ENCODE peak calls at places on chromosomes 5 and 9, in nine cellular contexts. J, Q, F, C, G, V, B, P and H are unnamed samples.

GRCh38 chr5:151480859-151481258 is 33.5 kb downstream of the SLC36A1 start:
- DNase-seq in J (no peak), Q (no peak), F (peak; percentile 7), C (no peak), G (no peak), V (no peak), B (no peak), P (no peak), H (no peak)

GRCh38 chr9:706606-707451 is 134.7 kb upstream of the DMRT1 start:
- DNase-seq in J (no peak), Q (peak; percentile 64), F (no peak), C (peak; percentile 16), G (peak; percentile 41), V (peak; percentile 71), B (peak; percentile 69), P (peak; percentile 8), H (no peak)

GRCh38 chr5:35246928-35247644 is 16.8 kb upstream of the PRLR start:
- DNase-seq in J (no peak), Q (no peak), F (no peak), C (no peak), G (no peak), V (peak; percentile 64), B (peak; percentile 47), P (no peak), H (no peak)

GRCh38 chr9:3662671-3663070 is 136.9 kb upstream of the RFX3 start:
- DNase-seq in J (no peak), Q (no peak), F (no peak), C (no peak), G (no peak), V (no peak), B (no peak), P (no peak), H (no peak)

GRCh38 chr9:95455714-95456113 is 61.1 kb downstream of the PTCH1 start:
- DNase-seq in J (no peak), Q (no peak), F (no peak), C (no peak), G (no peak), V (no peak), B (no peak), P (no peak), H (no peak)

GRCh38 chr9:131954299-131954698 is 125.4 kb downstream of the MED27 start:
- DNase-seq in J (no peak), Q (no peak), F (peak; percentile 27), C (no peak), G (no peak), V (no peak), B (no peak), P (peak; percentile 23), H (peak; percentile 28)

GRCh38 chr5:135005076-135005475 is 29.0 kb downstream of the PITX1 start:
- DNase-seq in J (no peak), Q (no peak), F (no peak), C (no peak), G (peak; percentile 13), V (no peak), B (no peak), P (no peak), H (no peak)

GRCh38 chr5:113435571-113435970 is 782 bp upstream of the TSSK1B start:
- DNase-seq in J (no peak), Q (no peak), F (no peak), C (no peak), G (no peak), V (no peak), B (no peak), P (no peak), H (no peak)

GRCh38 chr5:155103164-155103563 is 89.6 kb downstream of the KIF4B start:
- DNase-seq in J (no peak), Q (no peak), F (peak; percentile 44), C (no peak), G (no peak), V (no peak), B (no peak), P (no peak), H (no peak)

GRCh38 chr5:174317261-174317894 is 271.9 kb downstream of the NSG2 start:
- DNase-seq in J (no peak), Q (peak; percentile 76), F (peak; percentile 81), C (no peak), G (peak; percentile 42), V (no peak), B (peak; percentile 50), P (peak; percentile 19), H (peak; percentile 40)

GRCh38 chr9:110099236-110099741 is 108.7 kb downstream of the C9orf152 start:
- DNase-seq in J (no peak), Q (no peak), F (peak; percentile 86), C (no peak), G (no peak), V (peak; percentile 34), B (no peak), P (no peak), H (no peak)

GRCh38 chr9:35164711-35165110 is 2.9 kb downstream of the UNC13B start:
- DNase-seq in J (no peak), Q (no peak), F (no peak), C (no peak), G (no peak), V (no peak), B (no peak), P (no peak), H (peak; percentile 18)

GRCh38 chr9:20286154-20286553 is 336.1 kb downstream of the MLLT3 start:
- DNase-seq in J (no peak), Q (no peak), F (no peak), C (no peak), G (no peak), V (no peak), B (no peak), P (no peak), H (no peak)

GRCh38 chr9:113953541-113953940 is 77.4 kb downstream of the ZNF618 start:
- DNase-seq in J (no peak), Q (no peak), F (no peak), C (no peak), G (no peak), V (no peak), B (no peak), P (no peak), H (no peak)

GRCh38 chr5:123098767-123099513 is 9.9 kb downstream of the PRDM6 start:
- DNase-seq in J (no peak), Q (peak; percentile 21), F (no peak), C (no peak), G (no peak), V (no peak), B (no peak), P (no peak), H (no peak)